ENCODE peak calls at places on chromosomes 3 and 15, in six cellular contexts. N is activated CD4-positive, alpha-beta T cell treated with anti-CD3 and anti-CD28 coated beads, Interleukin-2, amount 50 U/mL, for 1 hour; J is endodermal cell; F is C1 segment of cervical spinal cord; U is stimulated activated CD8-positive, alpha-beta memory T cell treated with anti-CD3 and anti-CD28 coated beads, Interleukin-4, amount 100 ng/mL, for 48 hours; G is coronary artery. V is an unnamed sample.

GRCh38 chr3:102037209-102037608 is 187.9 kb downstream of the NFKBIZ start:
- DNase-seq in N (no peak), J (no peak), F (no peak), U (no peak), G (no peak), V (no peak)

GRCh38 chr3:5330152-5330810 is 142.8 kb downstream of the EDEM1 start:
- DNase-seq in N (no peak), J (no peak), F (no peak), U (peak; percentile 56), G (no peak), V (no peak)

GRCh38 chr15:25061808-25062550 is 107.2 kb downstream of the SNRPN start:
- DNase-seq in N (no peak), J (peak; percentile 32), F (no peak), U (no peak), G (no peak), V (no peak)

GRCh38 chr3:30084971-30085403 is 521.4 kb upstream of the TGFBR2 start:
- DNase-seq in N (no peak), J (peak; percentile 88), F (no peak), U (no peak), G (no peak), V (no peak)

GRCh38 chr3:87792532-87793321 is 266.1 kb downstream of the CGGBP1 start:
- DNase-seq in N (no peak), J (peak; percentile 87), F (no peak), U (no peak), G (no peak), V (no peak)

GRCh38 chr3:124767259-124767658 is 37.0 kb downstream of the UMPS start:
- DNase-seq in N (no peak), J (peak; percentile 22), F (no peak), U (no peak), G (no peak), V (no peak)

GRCh38 chr15:101027273-101027901 is 108.2 kb downstream of the LRRK1 start:
- DNase-seq in N (no peak), J (peak; percentile 45), F (no peak), U (peak; percentile 7), G (peak; percentile 41), V (peak; percentile 38)

GRCh38 chr3:140505876-140506275 is 172.0 kb upstream of the TRIM42 start:
- DNase-seq in N (no peak), J (no peak), F (no peak), U (no peak), G (no peak), V (no peak)

GRCh38 chr3:123310741-123311140 is 109.0 kb downstream of the SEC22A start:
- DNase-seq in N (no peak), J (no peak), F (no peak), U (no peak), G (no peak), V (no peak)

GRCh38 chr3:175585898-175586297 is 726.8 kb downstream of the NAALADL2 start:
- DNase-seq in N (no peak), J (no peak), F (no peak), U (no peak), G (no peak), V (no peak)

GRCh38 chr3:10011644-10012043 is 14.6 kb upstream of the FANCD2 start:
- DNase-seq in N (no peak), J (no peak), F (no peak), U (no peak), G (peak; percentile 74), V (no peak)

GRCh38 chr3:151775314-151776258 is 38.3 kb upstream of the AADAC start:
- DNase-seq in N (no peak), J (no peak), F (no peak), U (no peak), G (no peak), V (no peak)

GRCh38 chr3:48125886-48126622 is 62.2 kb downstream of the CDC25A start:
- DNase-seq in N (no peak), J (no peak), F (no peak), U (no peak), G (no peak), V (no peak)

GRCh38 chr3:29427266-29428103 is 146.6 kb downstream of the RBMS3 start:
- DNase-seq in N (no peak), J (no peak), F (no peak), U (no peak), G (no peak), V (no peak)

GRCh38 chr3:182212479-182213076 is 500.9 kb downstream of the SOX2 start:
- DNase-seq in N (no peak), J (peak; percentile 85), F (no peak), U (no peak), G (no peak), V (no peak)